ENCODE peak calls at places on chromosome 7, in seven cellular contexts. One of them, this sample, is unnamed.
A peak's percentile ranks its signal among the peaks of the same experiment; 100 is the strongest.

GRCh38 chr7:1247527-1248041 is 14.9 kb downstream of the UNCX start:
- DNase-seq in small intestine: no peak
- DNase-seq in GOT3: no peak
- DNase-seq in astrocyte of the spinal cord: no peak
- DNase-seq in NCI-H1694: no peak
- DNase-seq in NCI-H2081: peak; percentile 51
- DNase-seq in COR-L47: peak; percentile 59
- DNase-seq in this sample: peak; percentile 52

GRCh38 chr7:131111081-131111576 is 216.5 kb upstream of the MKLN1 start:
- DNase-seq in small intestine: peak; percentile 73
- DNase-seq in GOT3: no peak
- DNase-seq in astrocyte of the spinal cord: peak; percentile 70
- DNase-seq in NCI-H1694: no peak
- DNase-seq in NCI-H2081: peak; percentile 74
- DNase-seq in COR-L47: peak; percentile 15
- DNase-seq in this sample: peak; percentile 23

GRCh38 chr7:138158739-138159528 is 82.7 kb downstream of the AKR1D1 start:
- DNase-seq in small intestine: no peak
- DNase-seq in GOT3: no peak
- DNase-seq in astrocyte of the spinal cord: no peak
- DNase-seq in NCI-H1694: no peak
- DNase-seq in NCI-H2081: no peak
- DNase-seq in COR-L47: no peak
- DNase-seq in this sample: no peak

GRCh38 chr7:117871778-117872538 is 1.3 kb downstream of the CTTNBP2 start:
- DNase-seq in small intestine: no peak
- DNase-seq in GOT3: no peak
- DNase-seq in astrocyte of the spinal cord: peak; percentile 36
- DNase-seq in NCI-H1694: no peak
- DNase-seq in NCI-H2081: no peak
- DNase-seq in COR-L47: no peak
- DNase-seq in this sample: peak; percentile 57

GRCh38 chr7:88599528-88599927 is 160.0 kb upstream of the ZNF804B start:
- DNase-seq in small intestine: no peak
- DNase-seq in GOT3: no peak
- DNase-seq in astrocyte of the spinal cord: no peak
- DNase-seq in NCI-H1694: no peak
- DNase-seq in NCI-H2081: no peak
- DNase-seq in COR-L47: no peak
- DNase-seq in this sample: no peak

GRCh38 chr7:33157781-33158180 is 28.4 kb downstream of the BBS9 start:
- DNase-seq in small intestine: no peak
- DNase-seq in GOT3: no peak
- DNase-seq in astrocyte of the spinal cord: no peak
- DNase-seq in NCI-H1694: no peak
- DNase-seq in NCI-H2081: no peak
- DNase-seq in COR-L47: no peak
- DNase-seq in this sample: no peak

GRCh38 chr7:155711081-155711480 is 66.6 kb downstream of the RBM33 start:
- DNase-seq in small intestine: no peak
- DNase-seq in GOT3: no peak
- DNase-seq in astrocyte of the spinal cord: no peak
- DNase-seq in NCI-H1694: no peak
- DNase-seq in NCI-H2081: no peak
- DNase-seq in COR-L47: no peak
- DNase-seq in this sample: no peak

GRCh38 chr7:114409750-114410149 is 4.9 kb upstream of the FOXP2 start:
- DNase-seq in small intestine: no peak
- DNase-seq in GOT3: no peak
- DNase-seq in astrocyte of the spinal cord: peak; percentile 30
- DNase-seq in NCI-H1694: no peak
- DNase-seq in NCI-H2081: no peak
- DNase-seq in COR-L47: no peak
- DNase-seq in this sample: no peak

GRCh38 chr7:84073476-84073875 is 121.1 kb downstream of the SEMA3A start:
- DNase-seq in small intestine: no peak
- DNase-seq in GOT3: no peak
- DNase-seq in astrocyte of the spinal cord: peak; percentile 55
- DNase-seq in NCI-H1694: no peak
- DNase-seq in NCI-H2081: no peak
- DNase-seq in COR-L47: no peak
- DNase-seq in this sample: no peak

GRCh38 chr7:113774182-113774807 is 144.5 kb downstream of the PPP1R3A start:
- DNase-seq in small intestine: peak; percentile 58
- DNase-seq in GOT3: no peak
- DNase-seq in astrocyte of the spinal cord: peak; percentile 74
- DNase-seq in NCI-H1694: peak; percentile 81
- DNase-seq in NCI-H2081: peak; percentile 80
- DNase-seq in COR-L47: peak; percentile 47
- DNase-seq in this sample: peak; percentile 57

GRCh38 chr7:143129051-143129450 is 2.8 kb upstream of the PIP start:
- DNase-seq in small intestine: no peak
- DNase-seq in GOT3: no peak
- DNase-seq in astrocyte of the spinal cord: no peak
- DNase-seq in NCI-H1694: no peak
- DNase-seq in NCI-H2081: no peak
- DNase-seq in COR-L47: no peak
- DNase-seq in this sample: no peak

GRCh38 chr7:125119559-125120115 is 190.0 kb upstream of the POT1 start:
- DNase-seq in small intestine: no peak
- DNase-seq in GOT3: no peak
- DNase-seq in astrocyte of the spinal cord: no peak
- DNase-seq in NCI-H1694: no peak
- DNase-seq in NCI-H2081: no peak
- DNase-seq in COR-L47: no peak
- DNase-seq in this sample: no peak

GRCh38 chr7:113629244-113629643 is 289.6 kb downstream of the PPP1R3A start:
- DNase-seq in small intestine: no peak
- DNase-seq in GOT3: no peak
- DNase-seq in astrocyte of the spinal cord: no peak
- DNase-seq in NCI-H1694: no peak
- DNase-seq in NCI-H2081: no peak
- DNase-seq in COR-L47: no peak
- DNase-seq in this sample: no peak

GRCh38 chr7:129143724-129144094 is 798 bp upstream of the TSPAN33 start:
- DNase-seq in small intestine: no peak
- DNase-seq in GOT3: no peak
- DNase-seq in astrocyte of the spinal cord: no peak
- DNase-seq in NCI-H1694: no peak
- DNase-seq in NCI-H2081: no peak
- DNase-seq in COR-L47: no peak
- DNase-seq in this sample: no peak

This sample was measured in NCI-H345.